ENCODE peak calls at places on chromosomes 5 and 9, in seven cellular contexts. One of them, this sample, is unnamed.

GRCh38 chr5:158180407-158180806 is 321.5 kb upstream of the CLINT1 start:
- DNase-seq in mucosa of descending colon: no peak
- DNase-seq in CD8-positive, alpha-beta memory T cell: no peak
- DNase-seq in DMS153: no peak
- DNase-seq in stimulated activated CD4-positive, alpha-beta T cell treated with anti-CD3 and anti-CD28 coated beads, Interleukin-4, amount 100 ng/mL, for 1 hour: no peak
- DNase-seq in endothelial cell: no peak
- DNase-seq in fibroblast of the conjunctiva: no peak
- DNase-seq in this sample: no peak

GRCh38 chr5:10975915-10976314 is 214.9 kb upstream of the DAP start:
- DNase-seq in mucosa of descending colon: no peak
- DNase-seq in CD8-positive, alpha-beta memory T cell: no peak
- DNase-seq in DMS153: no peak
- DNase-seq in stimulated activated CD4-positive, alpha-beta T cell treated with anti-CD3 and anti-CD28 coated beads, Interleukin-4, amount 100 ng/mL, for 1 hour: no peak
- DNase-seq in endothelial cell: no peak
- DNase-seq in fibroblast of the conjunctiva: no peak
- DNase-seq in this sample: no peak

GRCh38 chr5:103340717-103341397 is 82.3 kb downstream of the MACIR start:
- DNase-seq in mucosa of descending colon: no peak
- DNase-seq in CD8-positive, alpha-beta memory T cell: no peak
- DNase-seq in DMS153: no peak
- DNase-seq in stimulated activated CD4-positive, alpha-beta T cell treated with anti-CD3 and anti-CD28 coated beads, Interleukin-4, amount 100 ng/mL, for 1 hour: no peak
- DNase-seq in endothelial cell: no peak
- DNase-seq in fibroblast of the conjunctiva: no peak
- DNase-seq in this sample: no peak

GRCh38 chr5:150278916-150279315 is 10.7 kb downstream of the CAMK2A start:
- DNase-seq in mucosa of descending colon: no peak
- DNase-seq in CD8-positive, alpha-beta memory T cell: no peak
- DNase-seq in DMS153: no peak
- DNase-seq in stimulated activated CD4-positive, alpha-beta T cell treated with anti-CD3 and anti-CD28 coated beads, Interleukin-4, amount 100 ng/mL, for 1 hour: no peak
- DNase-seq in endothelial cell: no peak
- DNase-seq in fibroblast of the conjunctiva: no peak
- DNase-seq in this sample: no peak

GRCh38 chr5:36359267-36359666 is 57.6 kb upstream of the RANBP3L start:
- DNase-seq in mucosa of descending colon: no peak
- DNase-seq in CD8-positive, alpha-beta memory T cell: no peak
- DNase-seq in DMS153: no peak
- DNase-seq in stimulated activated CD4-positive, alpha-beta T cell treated with anti-CD3 and anti-CD28 coated beads, Interleukin-4, amount 100 ng/mL, for 1 hour: no peak
- DNase-seq in endothelial cell: no peak
- DNase-seq in fibroblast of the conjunctiva: no peak
- DNase-seq in this sample: no peak

GRCh38 chr9:23779220-23779619 is 46.8 kb downstream of the ELAVL2 start:
- DNase-seq in mucosa of descending colon: peak
- DNase-seq in CD8-positive, alpha-beta memory T cell: no peak
- DNase-seq in DMS153: no peak
- DNase-seq in stimulated activated CD4-positive, alpha-beta T cell treated with anti-CD3 and anti-CD28 coated beads, Interleukin-4, amount 100 ng/mL, for 1 hour: no peak
- DNase-seq in endothelial cell: peak
- DNase-seq in fibroblast of the conjunctiva: no peak
- DNase-seq in this sample: no peak

GRCh38 chr5:120516799-120517198 is 52.7 kb downstream of the PRR16 start:
- DNase-seq in mucosa of descending colon: no peak
- DNase-seq in CD8-positive, alpha-beta memory T cell: no peak
- DNase-seq in DMS153: no peak
- DNase-seq in stimulated activated CD4-positive, alpha-beta T cell treated with anti-CD3 and anti-CD28 coated beads, Interleukin-4, amount 100 ng/mL, for 1 hour: no peak
- DNase-seq in endothelial cell: no peak
- DNase-seq in fibroblast of the conjunctiva: no peak
- DNase-seq in this sample: no peak

GRCh38 chr9:132997591-132997990 is 19.1 kb downstream of the GFI1B start:
- DNase-seq in mucosa of descending colon: no peak
- DNase-seq in CD8-positive, alpha-beta memory T cell: no peak
- DNase-seq in DMS153: no peak
- DNase-seq in stimulated activated CD4-positive, alpha-beta T cell treated with anti-CD3 and anti-CD28 coated beads, Interleukin-4, amount 100 ng/mL, for 1 hour: no peak
- DNase-seq in endothelial cell: no peak
- DNase-seq in fibroblast of the conjunctiva: no peak
- DNase-seq in this sample: no peak